ENCODE peak calls at places on chromosomes 4 and X, in five cellular contexts. R is Peyer's patch, P is A549, W is HL-60, M is tibial nerve. S is an unnamed sample.
A peak's percentile ranks its signal among the peaks of the same experiment; 100 is the strongest.

GRCh38 chr4:98653006-98653405 is 5.4 kb downstream of the TSPAN5 start:
- DNase-seq in R (no peak), P (no peak), W (no peak), M (no peak), S (no peak)

GRCh38 chr4:23348789-23349498 is 540.9 kb downstream of the PPARGC1A start:
- DNase-seq in R (no peak), P (no peak), W (no peak), M (no peak), S (no peak)

GRCh38 chr4:98586634-98587354 is 71.6 kb downstream of the TSPAN5 start:
- DNase-seq in R (no peak), P (no peak), W (no peak), M (no peak), S (no peak)

GRCh38 chr4:130705023-130705422 is 1609.1 kb downstream of the C4orf33 start:
- DNase-seq in R (no peak), P (no peak), W (no peak), M (no peak), S (no peak)

GRCh38 chrX:137031517-137032377 is 2.0 kb downstream of the GPR101 start:
- DNase-seq in R (no peak), P (peak; percentile 5), W (peak; percentile 16), M (no peak), S (no peak)

GRCh38 chrX:134669378-134670098 is 11.3 kb upstream of the PLAC1 start:
- DNase-seq in R (no peak), P (peak; percentile 87), W (no peak), M (no peak), S (no peak)

GRCh38 chr4:185524888-185525863 is 10.1 kb downstream of the PDLIM3 start:
- DNase-seq in R (no peak), P (no peak), W (no peak), M (no peak), S (no peak)

GRCh38 chrX:115260330-115260729 is 26.4 kb upstream of the LRCH2 start:
- DNase-seq in R (no peak), P (no peak), W (no peak), M (no peak), S (no peak)

GRCh38 chr4:184369871-184370270 is 104.5 kb downstream of the IRF2 start:
- DNase-seq in R (no peak), P (no peak), W (no peak), M (no peak), S (no peak)

GRCh38 chrX:133081990-133082389 is 14.9 kb downstream of the USP26 start:
- DNase-seq in R (no peak), P (no peak), W (no peak), M (no peak), S (no peak)

GRCh38 chr4:85812776-85813175 is 337.8 kb downstream of the ARHGAP24 start:
- DNase-seq in R (no peak), P (no peak), W (no peak), M (no peak), S (no peak)

GRCh38 chr4:184688447-184688846 is 38.9 kb downstream of the PRIMPOL start:
- DNase-seq in R (no peak), P (peak; percentile 54), W (no peak), M (no peak), S (no peak)

GRCh38 chrX:10011261-10011931 is 44.2 kb downstream of the CLDN34 start:
- DNase-seq in R (no peak), P (no peak), W (no peak), M (no peak), S (no peak)

GRCh38 chr4:95048296-95048695 is 290.5 kb downstream of the BMPR1B start:
- DNase-seq in R (no peak), P (no peak), W (no peak), M (no peak), S (no peak)

GRCh38 chr4:128560754-128561495 is 248.6 kb upstream of the JADE1 start:
- DNase-seq in R (no peak), P (peak; percentile 90), W (no peak), M (no peak), S (peak; percentile 32)

GRCh38 chrX:19799319-19800182 is 87.8 kb downstream of the SH3KBP1 start:
- DNase-seq in R (no peak), P (no peak), W (no peak), M (no peak), S (no peak)

GRCh38 chr4:186932196-186932595 is 208.5 kb upstream of the FAT1 start:
- DNase-seq in R (no peak), P (no peak), W (no peak), M (no peak), S (no peak)

GRCh38 chr4:6693274-6694176 is at the start of gene S100P:
- DNase-seq in R (no peak), P (peak; percentile 67), W (peak; percentile 63), M (no peak), S (no peak)

GRCh38 chr4:176499518-176499917 is 179.8 kb downstream of the SPCS3 start:
- DNase-seq in R (no peak), P (peak; percentile 33), W (no peak), M (no peak), S (no peak)

GRCh38 chrX:9443327-9443726 is 21.5 kb upstream of the TBL1X start:
- DNase-seq in R (no peak), P (no peak), W (no peak), M (no peak), S (no peak)

GRCh38 chr4:47510506-47511143 is 25.6 kb downstream of the ATP10D start:
- DNase-seq in R (no peak), P (no peak), W (no peak), M (no peak), S (no peak)

GRCh38 chrX:66994729-66995128 is 355.9 kb upstream of the EDA2R start:
- DNase-seq in R (no peak), P (no peak), W (no peak), M (no peak), S (no peak)

GRCh38 chrX:154987940-154988339 is 34.6 kb downstream of the F8 start:
- DNase-seq in R (no peak), P (no peak), W (no peak), M (no peak), S (peak; percentile 11)

GRCh38 chrX:71621644-71622346 is 3.5 kb upstream of the CXCR3 start:
- DNase-seq in R (peak; percentile 54), P (no peak), W (no peak), M (no peak), S (no peak)

GRCh38 chr4:69875576-69875975 is 15.6 kb upstream of the SULT1E1 start:
- DNase-seq in R (no peak), P (no peak), W (no peak), M (no peak), S (no peak)

GRCh38 chr4:118730683-118731082 is 45.5 kb downstream of the METTL14 start:
- DNase-seq in R (no peak), P (no peak), W (no peak), M (no peak), S (no peak)

GRCh38 chr4:40850496-40850895 is 100.7 kb downstream of the NSUN7 start:
- DNase-seq in R (no peak), P (no peak), W (no peak), M (no peak), S (no peak)

GRCh38 chrX:139332441-139332840 is 198.1 kb upstream of the F9 start:
- DNase-seq in R (no peak), P (no peak), W (no peak), M (no peak), S (no peak)

GRCh38 chr4:17597517-17597916 is 16.9 kb upstream of the MED28 start:
- DNase-seq in R (no peak), P (peak; percentile 34), W (no peak), M (no peak), S (no peak)

GRCh38 chr4:1367230-1367935 is 20.4 kb downstream of the UVSSA start:
- DNase-seq in R (peak; percentile 40), P (no peak), W (no peak), M (no peak), S (no peak)

GRCh38 chr4:42143996-42144395 is 8.5 kb downstream of the BEND4 start:
- DNase-seq in R (no peak), P (no peak), W (no peak), M (no peak), S (no peak)

GRCh38 chrX:39336709-39337294 is 535.5 kb downstream of the MID1IP1 start:
- DNase-seq in R (no peak), P (no peak), W (no peak), M (peak; percentile 55), S (peak; percentile 25)

GRCh38 chrX:106619797-106620196 is 8.0 kb downstream of the RADX start:
- DNase-seq in R (no peak), P (peak; percentile 4), W (no peak), M (no peak), S (no peak)

GRCh38 chr4:139585468-139585867 is 29.4 kb upstream of the SETD7 start:
- DNase-seq in R (no peak), P (no peak), W (no peak), M (no peak), S (no peak)

GRCh38 chr4:4226606-4227438 is at the start of gene OTOP1:
- DNase-seq in R (no peak), P (no peak), W (no peak), M (no peak), S (no peak)

GRCh38 chr4:13918110-13918509 is 290.6 kb upstream of the BOD1L1 start:
- DNase-seq in R (no peak), P (peak; percentile 63), W (no peak), M (peak; percentile 21), S (no peak)

DNA sequence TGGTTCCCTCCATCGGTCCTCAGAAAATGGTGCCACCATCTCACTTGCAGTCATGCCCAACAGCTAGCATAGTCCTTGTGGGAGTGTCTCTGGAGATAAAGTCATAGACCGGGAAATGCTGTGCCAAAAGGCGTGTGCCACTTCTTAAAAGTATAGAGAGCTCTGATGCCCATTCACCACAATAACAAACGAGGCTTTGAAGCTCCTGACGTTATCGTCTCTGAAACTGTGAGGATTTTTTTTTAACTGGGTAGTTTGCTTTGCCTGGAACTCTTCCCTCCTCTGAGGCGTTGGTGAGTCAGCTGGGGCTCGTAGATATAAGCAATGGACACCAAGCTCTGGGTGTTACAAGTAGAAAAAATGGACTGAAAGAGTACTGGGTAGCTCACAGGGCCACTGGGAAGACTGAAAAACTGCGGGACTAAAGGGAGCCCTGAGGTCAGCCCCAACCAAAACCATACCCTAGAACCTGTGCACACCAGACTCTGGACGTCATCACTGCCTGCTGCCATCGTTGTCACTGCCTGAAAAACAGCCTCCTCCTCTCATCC is 89.4 kb upstream of the TRIM2 start:
- DNase-seq in R (no peak), P (peak; percentile 48), W (no peak), M (no peak), S (no peak)
- H3K4me3 ChIP-seq in R (no peak overlapping the region), P (peak overlapping the region; percentile 6), W (no peak overlapping the region), M (no peak overlapping the region), S (no peak overlapping the region)

GRCh38 chrX:142249721-142250120 is 44.6 kb upstream of the MAGEC2 start:
- DNase-seq in R (no peak), P (no peak), W (no peak), M (no peak), S (no peak)
- TF ChIP-seq CTCF in R (no peak), P (no peak), W (no peak), M (no peak), S (no peak)

DNA sequence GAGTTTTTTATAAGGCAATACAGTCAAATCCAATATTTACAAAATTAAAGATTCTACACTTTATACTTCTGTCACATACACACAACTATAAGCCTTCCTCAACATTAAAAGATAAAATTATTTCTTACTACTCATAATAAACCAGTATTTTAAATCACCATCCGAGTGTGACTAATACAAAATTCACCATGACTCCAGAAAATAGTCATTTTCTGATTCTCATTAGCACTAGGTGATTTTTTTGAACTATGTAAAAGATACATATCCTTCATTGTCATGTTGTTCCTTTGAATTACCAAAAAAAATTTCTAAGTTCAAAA is 641 bp upstream of the SLC7A11 start:
- DNase-seq in R (no peak), P (no peak), W (no peak), M (no peak), S (no peak)
- H3K4me3 ChIP-seq in R (no peak overlapping the region), P (peak overlapping the region; percentile 27), W (peak overlapping the region; percentile 10), M (no peak overlapping the region), S (peak overlapping the region; percentile 68)

GRCh38 chrX:82676386-82676785 is 831.7 kb upstream of the POU3F4 start:
- DNase-seq in R (no peak), P (peak; percentile 1), W (no peak), M (no peak), S (no peak)
- TF ChIP-seq CTCF in R (peak; percentile 6), P (peak; percentile 14), W (no peak), M (no peak), S (peak; percentile 17)